ENCODE peak calls at places on chromosome 17, in five cellular contexts. J, U, I, O and T are unnamed samples.

GRCh38 chr17:16241906-16242399 is 24.9 kb downstream of the PIGL start:
- DNase-seq in I (no peak), U (no peak), J (no peak), O (no peak), T (no peak)

GRCh38 chr17:57424777-57425188 is 168.5 kb downstream of the MSI2 start:
- DNase-seq in U (no peak), I (no peak), O (peak; percentile 50), J (no peak), T (peak; percentile 51)

GRCh38 chr17:38809828-38810227 is 10.5 kb upstream of the PIP4K2B start:
- DNase-seq in I (no peak), J (no peak), U (no peak), O (no peak), T (no peak)

GRCh38 chr17:1241904-1242303 is 28.3 kb upstream of the BHLHA9 start:
- DNase-seq in J (no peak), O (no peak), U (no peak), I (peak; percentile 80), T (no peak)

GRCh38 chr17:51060396-51060795 is 60.3 kb downstream of the SPAG9 start:
- DNase-seq in O (no peak), U (no peak), I (no peak), J (no peak), T (no peak)

GRCh38 chr17:47742319-47743181 is 9.5 kb downstream of the TBX21 start:
- DNase-seq in U (no peak), J (no peak), O (no peak), I (no peak), T (no peak)

GRCh38 chr17:42065201-42065600 is 14.8 kb upstream of the C17orf113 start:
- DNase-seq in I (no peak), O (no peak), U (no peak), J (no peak), T (no peak)

GRCh38 chr17:78888911-78889496 is 14.0 kb downstream of the CEP295NL start:
- DNase-seq in J (no peak), I (no peak), U (no peak), O (no peak), T (no peak)

GRCh38 chr17:49015179-49015923 is 18.2 kb downstream of the IGF2BP1 start:
- DNase-seq in U (no peak), J (no peak), O (no peak), I (no peak), T (no peak)

GRCh38 chr17:41347872-41348760 is 2.5 kb downstream of the KRT33A start:
- DNase-seq in I (no peak), J (no peak), U (no peak), O (no peak), T (peak; percentile 24)

GRCh38 chr17:73984981-73985380 is 218.5 kb upstream of the RPL38 start:
- DNase-seq in I (no peak), O (no peak), U (no peak), J (no peak), T (no peak)

GRCh38 chr17:2688351-2689342 is 22.9 kb downstream of the CLUH start:
- DNase-seq in I (no peak), U (no peak), O (no peak), J (no peak), T (no peak)

GRCh38 chr17:45425125-45425983 is 7.3 kb downstream of the ARHGAP27 start:
- DNase-seq in I (peak; percentile 50), U (no peak), J (no peak), O (peak; percentile 55), T (peak; percentile 99)

GRCh38 chr17:81003711-81004335 is 12.2 kb downstream of the CHMP6 start:
- DNase-seq in O (no peak), U (no peak), I (no peak), J (no peak), T (no peak)

GRCh38 chr17:73103661-73104335 is 11.3 kb upstream of the SLC39A11 start:
- DNase-seq in O (no peak), I (no peak), J (no peak), U (no peak), T (no peak)

GRCh38 chr17:9843152-9844010 is 17.7 kb downstream of the GLP2R start:
- DNase-seq in O (no peak), U (no peak), I (peak; percentile 26), J (no peak), T (no peak)

GRCh38 chr17:4184811-4185210 is 41.8 kb downstream of the CYB5D2 start:
- DNase-seq in O (no peak), I (no peak), J (no peak), U (no peak), T (no peak)

GRCh38 chr17:65824901-65825300 is 263.5 kb upstream of the AXIN2 start:
- DNase-seq in I (no peak), O (no peak), J (no peak), U (no peak), T (no peak)

GRCh38 chr17:77425791-77426641 is 285.2 kb downstream of the SEC14L1 start:
- DNase-seq in U (no peak), O (peak; percentile 84), I (peak; percentile 92), J (no peak), T (peak; percentile 87)

GRCh38 chr17:30165960-30166359 is 49.3 kb downstream of the NSRP1 start:
- DNase-seq in J (no peak), O (no peak), U (no peak), I (no peak), T (no peak)

GRCh38 chr17:7026471-7027115 is 3.7 kb downstream of the BCL6B start:
- DNase-seq in I (no peak), J (no peak), O (no peak), U (no peak), T (no peak)

GRCh38 chr17:45144199-45145034 is 3.9 kb upstream of the HEXIM1 start:
- DNase-seq in I (no peak), O (peak; percentile 39), J (no peak), U (no peak), T (no peak)

GRCh38 chr17:29674270-29674669 is 51.6 kb upstream of the CORO6 start:
- DNase-seq in U (peak; percentile 6), O (no peak), I (no peak), J (no peak), T (no peak)

GRCh38 chr17:75061618-75062017 is 14.6 kb downstream of the KCTD2 start:
- DNase-seq in I (no peak), O (no peak), U (no peak), J (no peak), T (no peak)

GRCh38 chr17:69358688-69359596 is 32.0 kb upstream of the ABCA5 start:
- DNase-seq in O (no peak), J (no peak), I (no peak), U (no peak), T (no peak)

GRCh38 chr17:52212851-52213250 is 54.3 kb upstream of the CA10 start:
- DNase-seq in I (no peak), U (no peak), O (no peak), J (no peak), T (no peak)

GRCh38 chr17:44113868-44114840 is 9.3 kb downstream of the HDAC5 start:
- DNase-seq in J (no peak), O (no peak), I (no peak), U (no peak), T (no peak)

GRCh38 chr17:66304304-66305174 is 2.1 kb downstream of the PRKCA start:
- DNase-seq in O (peak; percentile 38), U (peak; percentile 20), I (no peak), J (no peak), T (no peak)

GRCh38 chr17:45835481-45835880 is 9.2 kb upstream of the SPPL2C start:
- DNase-seq in I (no peak), O (no peak), J (no peak), U (no peak), T (no peak)

GRCh38 chr17:27408891-27409290 is 47.4 kb upstream of the KSR1 start:
- DNase-seq in U (no peak), O (peak; percentile 19), I (peak; percentile 49), J (no peak), T (no peak)